ENCODE peak calls at places on chromosome 4, in four cellular contexts. S is suprapubic skin, K is HCT116, N is H1. M is an unnamed sample. For H3K27me3, the result is how much of the 10 kb centered on the place peaks cover.

GRCh38 chr4:81081156-81081555 is 50.6 kb downstream of the BMP3 start:
- DNase-seq in S (no peak), N (no peak), K (no peak), M (no peak)

GRCh38 chr4:32133734-32134133 is 1413.6 kb downstream of the PCDH7 start:
- DNase-seq in S (no peak), K (no peak), N (no peak), M (no peak)

GRCh38 chr4:90845777-90846176 is 718.6 kb downstream of the CCSER1 start:
- DNase-seq in S (no peak), N (no peak), K (no peak), M (no peak)

GRCh38 chr4:118865091-118865708 is 23.5 kb upstream of the SYNPO2 start:
- DNase-seq in N (no peak), K (peak), S (no peak), M (peak)

GRCh38 chr4:48490680-48491513 is 845 bp downstream of the ZAR1 start:
- DNase-seq in N (peak), K (no peak), S (no peak), M (peak)

GRCh38 chr4:103887191-103887590 is 167.4 kb upstream of the TACR3 start:
- DNase-seq in N (no peak), S (no peak), K (no peak), M (no peak)

GRCh38 chr4:168891086-168891485 is 119.0 kb downstream of the CBR4 start:
- DNase-seq in K (no peak), S (no peak), N (no peak), M (no peak)

GRCh38 chr4:39342731-39343130 is 23.4 kb downstream of the RFC1 start:
- DNase-seq in N (no peak), S (no peak), K (no peak), M (no peak)

GRCh38 chr4:142475663-142476062 is 370.4 kb downstream of the INPP4B start:
- DNase-seq in N (no peak), K (no peak), S (no peak), M (no peak)

GRCh38 chr4:161172396-161173026 is 991.3 kb downstream of the FSTL5 start:
- DNase-seq in K (no peak), S (no peak), N (no peak), M (no peak)

GRCh38 chr4:16897991-16898827 is at the start of gene LDB2:
- DNase-seq in N (peak), K (no peak), S (peak), M (peak)

GRCh38 chr4:169099775-169100180 is 89.7 kb upstream of the CBR4 start:
- DNase-seq in S (no peak), N (no peak), K (no peak), M (peak)

GRCh38 chr4:8737075-8737474 is 134.6 kb downstream of the HMX1 start:
- DNase-seq in N (no peak), S (no peak), K (no peak), M (no peak)

GRCh38 chr4:79575709-79576479 is 167.9 kb upstream of the GK2 start:
- DNase-seq in K (no peak), N (no peak), S (no peak), M (no peak)

GRCh38 chr4:144696376-144696775 is 50.4 kb downstream of the HHIP start:
- DNase-seq in S (no peak), N (no peak), K (no peak), M (no peak)

GRCh38 chr4:119932277-119932676 is 134.4 kb downstream of the MAD2L1 start:
- DNase-seq in N (no peak), S (no peak), K (no peak), M (no peak)

GRCh38 chr4:74316397-74316796 is 8.1 kb downstream of the EPGN start:
- DNase-seq in N (no peak), K (no peak), S (no peak), M (no peak)

GRCh38 chr4:7699040-7699439 is 240.6 kb downstream of the AFAP1 start:
- DNase-seq in K (no peak), N (no peak), S (no peak), M (peak)

GRCh38 chr4:147590249-147590920 is 26.8 kb upstream of the TMEM184C start:
- DNase-seq in K (peak), N (peak), S (no peak), M (peak)

GRCh38 chr4:182413550-182413949 is 170.3 kb downstream of the TENM3 start:
- DNase-seq in N (no peak), S (no peak), K (no peak), M (no peak)

GRCh38 chr4:169241480-169241879 is 29.3 kb downstream of the SH3RF1 start:
- DNase-seq in K (no peak), S (no peak), N (no peak), M (peak)

GRCh38 chr4:148288448-148288847 is 153.8 kb downstream of the NR3C2 start:
- DNase-seq in K (no peak), N (no peak), S (no peak), M (no peak)

GRCh38 chr4:2634014-2634413 is 97.6 kb downstream of the FAM193A start:
- DNase-seq in S (peak), N (no peak), K (no peak), M (peak)

GRCh38 chr4:66564901-66565648 is 894.8 kb upstream of the EPHA5 start:
- DNase-seq in S (no peak), K (no peak), N (no peak), M (no peak)

GRCh38 chr4:2947926-2948325 is 15.3 kb downstream of the NOP14 start:
- DNase-seq in N (no peak), K (no peak), S (no peak), M (no peak)

GRCh38 chr4:114320126-114320525 is 278.5 kb upstream of the UGT8 start:
- DNase-seq in N (no peak), S (no peak), K (no peak), M (no peak)

GRCh38 chr4:98571161-98571786 is 87.1 kb downstream of the TSPAN5 start:
- DNase-seq in N (no peak), K (no peak), S (no peak), M (no peak)

GRCh38 chr4:185031611-185032010 is 13.3 kb downstream of the HELT start:
- DNase-seq in K (no peak), S (no peak), N (no peak), M (no peak)

GRCh38 chr4:54218736-54219135 is 10.4 kb upstream of the PDGFRA start:
- DNase-seq in K (no peak), S (no peak), N (no peak), M (no peak)

GRCh38 chr4:8427761-8428287 is 12.7 kb downstream of the ACOX3 start:
- DNase-seq in N (no peak), K (no peak), S (no peak), M (no peak)

GRCh38 chr4:71241467-71242401 is 97.1 kb upstream of the SLC4A4 start:
- DNase-seq in K (no peak), N (no peak), S (no peak), M (no peak)

GRCh38 chr4:151329217-151330007 is 4.0 kb upstream of the SH3D19 start:
- DNase-seq in S (no peak), K (no peak), N (no peak), M (no peak)

GRCh38 chr4:39539026-39539690 is 11.9 kb upstream of the UGDH start:
- DNase-seq in N (no peak), K (no peak), S (no peak), M (no peak)

GRCh38 chr4:18278244-18278643 is 256.7 kb upstream of the LCORL start:
- DNase-seq in S (no peak), K (no peak), N (no peak), M (no peak)

GRCh38 chr4:22514001-22514400 is 1.9 kb downstream of the ADGRA3 start:
- DNase-seq in S (no peak), K (no peak), N (no peak), M (no peak)

GRCh38 chr4:85778809-85779124 is 303.8 kb downstream of the ARHGAP24 start:
- DNase-seq in N (no peak), S (no peak), K (no peak), M (no peak)

GRCh38 chr4:5160668-5161067 is 109.4 kb downstream of the STK32B start:
- DNase-seq in N (no peak), K (no peak), S (no peak), M (no peak)

GRCh38 chr4:168797176-168797575 is 212.9 kb downstream of the CBR4 start:
- DNase-seq in K (no peak), S (no peak), N (no peak), M (no peak)

DNA sequence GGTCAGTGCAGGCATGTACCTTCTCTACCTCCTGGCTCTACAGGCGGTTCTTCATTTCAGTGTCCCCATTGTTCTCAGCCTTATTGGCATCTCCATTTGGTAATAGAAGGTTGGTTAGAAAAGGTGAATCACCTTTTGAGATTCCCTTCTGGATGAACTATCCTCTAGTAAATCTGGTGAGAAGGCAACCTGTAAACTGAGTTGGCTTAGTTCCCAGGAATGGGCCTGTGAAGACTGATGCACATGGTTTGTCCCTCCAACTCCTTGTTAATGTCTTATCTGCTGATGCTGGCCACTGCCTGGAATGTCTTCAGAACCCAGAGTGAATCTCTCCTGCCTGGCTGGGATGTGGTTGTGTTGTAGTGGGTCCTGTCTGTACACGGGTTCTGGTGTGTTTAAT is 143.4 kb upstream of the WDR1 start:
- DNase-seq in N (no peak), S (no peak), K (no peak), M (no peak)
- H3K27me3 ChIP-seq in N (under half), S (under half), K (under half), M (under half)

DNA sequence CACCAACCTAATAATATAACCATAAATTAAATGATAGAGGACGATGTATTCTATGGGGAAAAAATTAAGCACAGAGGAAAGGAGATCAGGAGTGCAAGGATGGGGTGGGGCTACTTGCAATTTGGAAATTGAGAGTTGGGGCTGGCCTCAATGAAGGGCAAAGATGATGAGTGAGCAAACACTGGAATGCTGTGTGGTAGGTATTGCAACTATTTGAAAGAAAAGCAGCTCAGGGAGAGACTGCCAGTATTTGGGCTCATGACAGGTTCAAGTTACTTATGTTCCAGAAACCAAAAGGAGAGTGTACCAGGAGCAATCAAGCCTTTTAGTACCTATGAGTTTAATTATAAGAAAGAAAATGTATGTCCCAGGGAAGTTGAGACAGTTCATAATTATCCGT is 47.4 kb downstream of the ASIC5 start:
- DNase-seq in N (no peak), K (no peak), S (no peak), M (no peak)
- H3K27ac ChIP-seq in N (no peak), K (no peak), S (no peak), M (no peak)

GRCh38 chr4:77229433-77229832 is 72.4 kb downstream of the CCNG2 start:
- DNase-seq in N (no peak), S (no peak), K (no peak), M (no peak)
- TF ChIP-seq CTCF in N (no peak), S (no peak), K (no peak), M (no peak)

DNA sequence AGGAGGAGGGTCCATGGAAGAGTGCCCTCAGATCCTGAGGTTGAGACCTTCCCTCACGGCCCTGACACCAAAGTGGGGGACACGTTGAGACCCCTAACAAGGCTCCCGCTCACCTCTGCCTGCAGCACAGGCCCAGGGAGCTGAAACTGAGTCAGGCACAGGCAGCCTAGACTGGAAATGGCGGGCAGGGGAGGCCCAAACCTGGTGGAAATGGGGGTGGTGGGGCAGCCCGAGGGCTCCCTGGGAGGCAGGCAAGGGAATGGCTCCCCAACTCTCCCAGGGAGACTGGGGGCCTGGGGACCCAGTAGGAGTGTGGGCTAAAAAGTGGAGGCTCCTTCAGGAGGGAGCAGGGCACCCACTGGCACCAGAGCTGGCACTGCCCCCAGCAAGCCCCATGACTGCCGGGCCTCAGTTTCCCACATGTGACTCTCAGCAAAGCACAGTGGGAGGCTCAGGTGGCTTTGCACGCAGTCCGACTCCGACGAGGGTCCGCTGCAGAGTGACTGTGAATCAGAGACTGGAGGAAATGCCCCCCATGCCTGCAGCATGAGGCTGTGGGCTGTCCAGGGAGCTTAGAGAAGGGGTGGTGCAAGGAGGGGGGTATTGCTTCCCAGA is 5.9 kb downstream of the NKX1-1 start:
- DNase-seq in S (no peak), N (no peak), K (no peak), M (peak)
- H3K27me3 ChIP-seq in S (half or more), N (under half), K (under half), M (under half)

GRCh38 chr4:122798917-122799316 is 27.7 kb upstream of the FGF2 start:
- DNase-seq in S (no peak), N (no peak), K (no peak), M (no peak)
- H3K27ac ChIP-seq in S (no peak), N (no peak), K (peak), M (peak)

GRCh38 chr4:186148335-186148975 is 42.9 kb upstream of the CYP4V2 start:
- DNase-seq in K (no peak), N (no peak), S (no peak), M (no peak)

GRCh38 chr4:186149872-186150271 is 41.5 kb upstream of the CYP4V2 start:
- DNase-seq in N (peak), K (no peak), S (no peak), M (peak)

GRCh38 chr4:186144596-186145569 is 40.4 kb downstream of the FAM149A start:
- DNase-seq in S (peak), N (peak), K (no peak), M (peak)

GRCh38 chr4:186146443-186146842 is 41.9 kb downstream of the FAM149A start:
- DNase-seq in N (no peak), S (no peak), K (no peak), M (no peak)

GRCh38 chr4:186144180-186144579 is 39.7 kb downstream of the FAM149A start:
- DNase-seq in S (no peak), N (peak), K (no peak), M (peak)
- TF ChIP-seq CTCF in S (no peak), N (no peak), K (no peak), M (no peak)

DNA sequence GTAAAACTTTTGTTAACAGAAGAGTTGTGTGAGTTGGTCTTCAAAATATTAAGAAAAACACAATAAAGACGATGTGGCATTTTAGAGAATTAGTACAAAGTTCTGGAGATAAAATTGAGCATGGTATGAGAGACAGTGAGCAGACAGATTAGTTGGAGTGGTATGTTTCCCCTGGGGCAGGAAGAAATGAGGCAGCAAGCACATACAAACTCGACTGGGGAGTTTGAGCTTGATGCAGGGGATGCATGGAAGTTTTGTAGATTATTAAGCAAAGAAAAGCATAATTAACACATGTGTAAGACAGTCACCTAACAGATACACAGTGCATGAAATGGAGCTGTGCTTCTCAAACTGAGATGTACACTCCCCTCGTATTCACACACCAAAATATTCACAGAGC is 58.1 kb upstream of the IL2 start:
- DNase-seq in N (no peak), K (no peak), S (no peak), M (no peak)
- H3K27me3 ChIP-seq in N (under half), K (under half), S (under half), M (under half)

GRCh38 chr4:139039044-139039443 is 23.5 kb downstream of the NOCT start:
- DNase-seq in K (no peak), N (peak), S (no peak), M (no peak)

DNA sequence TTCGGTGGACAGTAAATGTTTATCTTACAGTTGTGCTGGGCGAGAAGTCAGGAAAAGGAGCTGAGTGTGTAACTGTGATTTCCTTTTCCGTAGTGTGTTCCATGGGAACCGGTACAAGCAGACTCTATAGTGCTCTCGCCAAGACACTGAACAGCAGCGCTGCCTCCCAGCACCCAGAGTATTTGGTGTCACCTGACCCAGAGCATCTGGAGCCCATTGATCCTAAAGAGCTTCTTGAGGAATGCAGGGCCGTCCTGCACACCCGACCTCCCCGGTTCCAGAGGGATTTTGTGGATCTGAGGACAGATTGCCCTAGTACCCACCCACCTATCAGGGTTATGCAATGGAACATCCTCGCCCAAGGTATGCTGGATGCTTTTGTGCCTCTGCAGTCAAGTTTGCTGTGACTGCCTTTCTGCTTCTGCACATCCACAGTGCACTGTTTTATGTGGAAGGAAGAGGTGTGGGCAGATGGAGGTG is 27.4 kb downstream of the NOCT start:
- DNase-seq in N (peak), S (no peak), K (no peak), M (no peak)
- H3K27ac ChIP-seq in N (no peak), S (no peak), K (no peak), M (no peak)

DNA sequence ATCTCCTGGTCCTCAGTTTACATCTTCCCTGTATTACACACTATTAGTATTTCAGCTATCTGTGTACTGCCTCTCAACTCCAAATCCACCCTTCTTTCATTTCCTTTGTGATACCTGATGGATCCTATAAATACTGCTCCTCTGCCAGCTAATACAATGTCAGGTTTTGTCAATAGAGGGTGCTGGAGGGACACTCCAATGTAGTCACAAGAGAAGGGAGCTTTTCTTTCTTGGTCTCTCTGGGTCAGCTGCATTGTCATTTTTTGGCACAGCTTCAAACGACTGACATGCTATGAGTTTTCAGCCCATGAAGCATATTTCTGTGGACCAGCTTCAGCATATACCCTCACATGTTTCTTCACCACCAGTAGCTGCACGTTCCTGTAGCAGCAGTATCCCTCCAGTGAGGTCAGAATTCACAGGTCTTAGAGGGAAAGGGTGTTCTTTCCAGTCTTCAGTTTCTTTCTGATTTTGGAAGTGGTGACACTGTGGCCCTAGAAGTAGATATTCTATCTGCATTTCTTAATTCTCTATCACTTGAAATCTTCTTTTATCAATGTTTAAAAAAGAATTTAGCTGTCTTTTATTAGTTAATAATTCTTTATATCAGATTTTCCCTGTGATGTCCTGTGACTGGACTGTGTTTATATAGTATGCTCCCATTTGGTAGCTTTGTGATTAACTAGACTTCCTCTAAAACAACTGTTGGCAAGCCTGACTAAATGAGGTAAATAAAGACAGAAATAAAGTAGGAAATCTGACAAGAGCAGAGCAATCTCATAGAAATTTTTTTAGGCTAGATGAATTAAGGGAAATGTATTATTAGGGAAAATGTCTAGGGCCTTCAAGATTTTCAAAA is 60.6 kb downstream of the GABRA2 start:
- DNase-seq in K (no peak), S (no peak), N (peak), M (peak)
- TF ChIP-seq CTCF in K (no peak), S (no peak), N (peak), M (peak)

GRCh38 chr4:20253272-20253798 is 1.6 kb downstream of the SLIT2 start:
- DNase-seq in S (no peak), N (no peak), K (no peak), M (peak)
- H3K27me3 ChIP-seq in S (under half), N (under half), K (under half), M (under half)